ENCODE peak calls at places on chromosomes 5 and 9, in six cellular contexts. One of them, this sample, is unnamed.

GRCh38 chr5:137605377-137605776 is 106.3 kb upstream of the SPOCK1 start:
- DNase-seq in bronchial epithelial cell: peak; percentile 16
- DNase-seq in Caco-2: no peak
- DNase-seq in prostate gland: no peak
- DNase-seq in heart left ventricle: no peak
- DNase-seq in IMR-90: no peak
- DNase-seq in this sample: no peak

GRCh38 chr5:41346609-41347008 is 133.3 kb upstream of the C6 start:
- DNase-seq in heart left ventricle: no peak
- DNase-seq in Caco-2: no peak
- DNase-seq in bronchial epithelial cell: peak; percentile 9
- DNase-seq in IMR-90: peak; percentile 49
- DNase-seq in prostate gland: no peak
- DNase-seq in this sample: no peak

GRCh38 chr9:14212116-14212515 is 101.8 kb downstream of the NFIB start:
- DNase-seq in heart left ventricle: no peak
- DNase-seq in bronchial epithelial cell: peak; percentile 75
- DNase-seq in Caco-2: no peak
- DNase-seq in prostate gland: no peak
- DNase-seq in IMR-90: peak; percentile 73
- DNase-seq in this sample: no peak

GRCh38 chr9:9275656-9276055 is 1337.1 kb downstream of the PTPRD start:
- DNase-seq in bronchial epithelial cell: no peak
- DNase-seq in heart left ventricle: no peak
- DNase-seq in prostate gland: no peak
- DNase-seq in Caco-2: no peak
- DNase-seq in IMR-90: no peak
- DNase-seq in this sample: no peak

GRCh38 chr5:173513521-173513991 is 102.9 kb downstream of the BOD1 start:
- DNase-seq in bronchial epithelial cell: no peak
- DNase-seq in IMR-90: peak; percentile 34
- DNase-seq in prostate gland: no peak
- DNase-seq in Caco-2: no peak
- DNase-seq in heart left ventricle: no peak
- DNase-seq in this sample: no peak

GRCh38 chr5:81292130-81292529 is 9.3 kb upstream of the ZCCHC9 start:
- DNase-seq in heart left ventricle: no peak
- DNase-seq in Caco-2: no peak
- DNase-seq in prostate gland: no peak
- DNase-seq in IMR-90: no peak
- DNase-seq in bronchial epithelial cell: no peak
- DNase-seq in this sample: no peak

GRCh38 chr9:88748566-88749238 is 213.7 kb downstream of the NXNL2 start:
- DNase-seq in IMR-90: peak; percentile 81
- DNase-seq in bronchial epithelial cell: no peak
- DNase-seq in prostate gland: no peak
- DNase-seq in heart left ventricle: peak; percentile 51
- DNase-seq in Caco-2: peak; percentile 7
- DNase-seq in this sample: no peak

GRCh38 chr9:114559830-114560520 is 27.6 kb upstream of the ATP6V1G1 start:
- DNase-seq in bronchial epithelial cell: no peak
- DNase-seq in Caco-2: no peak
- DNase-seq in heart left ventricle: no peak
- DNase-seq in prostate gland: no peak
- DNase-seq in IMR-90: no peak
- DNase-seq in this sample: no peak

GRCh38 chr9:128098936-128099931 is 28.3 kb downstream of the PTGES2 start:
- DNase-seq in bronchial epithelial cell: no peak
- DNase-seq in prostate gland: no peak
- DNase-seq in heart left ventricle: peak; percentile 67
- DNase-seq in Caco-2: peak; percentile 62
- DNase-seq in IMR-90: no peak
- DNase-seq in this sample: no peak

DNA sequence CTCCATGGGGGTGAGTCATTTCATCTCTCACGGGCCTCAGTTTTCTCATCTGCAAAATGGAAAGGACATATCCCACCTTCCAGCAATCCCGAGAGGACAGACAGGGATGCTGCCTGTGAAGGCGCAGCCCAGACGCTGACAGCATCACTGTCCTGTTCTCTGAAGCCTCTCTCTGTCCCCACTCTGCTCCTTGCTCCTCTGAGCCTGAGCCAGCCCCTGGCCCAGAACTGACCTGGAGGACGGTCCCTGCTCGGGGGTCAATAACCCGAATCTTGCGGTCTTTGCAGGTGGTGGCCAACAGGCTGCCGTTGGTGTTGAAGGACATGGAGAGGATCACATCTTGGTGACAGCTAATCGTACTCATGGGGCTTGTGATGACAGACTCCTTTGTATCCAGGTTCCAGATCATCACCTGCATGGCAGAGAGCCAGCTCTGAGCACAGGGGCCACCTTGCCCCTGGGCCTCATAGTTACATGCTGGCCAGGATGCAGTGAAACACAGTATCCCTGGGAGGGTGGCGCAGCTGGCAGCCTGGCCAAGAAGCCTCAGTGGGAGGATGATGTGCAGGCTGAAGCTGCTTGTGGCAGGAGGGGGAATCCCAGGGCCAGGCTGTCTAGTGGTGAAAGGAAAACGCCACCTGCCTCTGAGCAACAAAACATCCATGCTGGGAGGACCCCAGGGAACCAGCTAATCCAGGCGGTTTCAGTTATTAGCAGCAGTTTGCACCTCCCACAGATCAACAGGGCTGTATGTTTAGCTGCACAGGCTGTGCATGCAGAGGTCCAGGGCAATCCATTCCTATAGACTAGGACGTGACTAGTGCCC is 14.0 kb upstream of the TRIM14 start:
- DNase-seq in bronchial epithelial cell: no peak
- DNase-seq in heart left ventricle: no peak
- DNase-seq in prostate gland: no peak
- DNase-seq in Caco-2: no peak
- DNase-seq in IMR-90: no peak
- DNase-seq in this sample: no peak
- H3K4me3 ChIP-seq in bronchial epithelial cell: no peak overlapping the region
- H3K4me3 ChIP-seq in heart left ventricle: no peak overlapping the region
- H3K4me3 ChIP-seq in prostate gland: no peak overlapping the region
- H3K4me3 ChIP-seq in Caco-2: no peak overlapping the region
- H3K4me3 ChIP-seq in IMR-90: no peak overlapping the region
- H3K4me3 ChIP-seq in this sample: no peak overlapping the region

GRCh38 chr9:115587310-115587709 is 469.4 kb upstream of the TNC start:
- DNase-seq in IMR-90: no peak
- DNase-seq in Caco-2: no peak
- DNase-seq in heart left ventricle: no peak
- DNase-seq in bronchial epithelial cell: no peak
- DNase-seq in prostate gland: no peak
- DNase-seq in this sample: no peak
- H3K36me3 ChIP-seq in IMR-90: no peaks in the 10 kb centered on the region
- H3K36me3 ChIP-seq in Caco-2: no peaks in the 10 kb centered on the region
- H3K36me3 ChIP-seq in heart left ventricle: no peaks in the 10 kb centered on the region
- H3K36me3 ChIP-seq in bronchial epithelial cell: no peaks in the 10 kb centered on the region
- H3K36me3 ChIP-seq in prostate gland: no peaks in the 10 kb centered on the region
- H3K36me3 ChIP-seq in this sample: no peaks in the 10 kb centered on the region

GRCh38 chr5:90849939-90850338 is 291.3 kb downstream of the ADGRV1 start:
- DNase-seq in Caco-2: no peak
- DNase-seq in bronchial epithelial cell: no peak
- DNase-seq in IMR-90: no peak
- DNase-seq in prostate gland: no peak
- DNase-seq in heart left ventricle: no peak
- DNase-seq in this sample: no peak
- TF ChIP-seq CTCF in Caco-2: peak; percentile 25
- TF ChIP-seq CTCF in bronchial epithelial cell: no peak
- TF ChIP-seq CTCF in IMR-90: no peak
- TF ChIP-seq CTCF in prostate gland: no peak
- TF ChIP-seq CTCF in heart left ventricle: no peak
- TF ChIP-seq CTCF in this sample: no peak

GRCh38 chr5:64594025-64594424 is 88.2 kb downstream of the RGS7BP start:
- DNase-seq in prostate gland: no peak
- DNase-seq in bronchial epithelial cell: no peak
- DNase-seq in IMR-90: no peak
- DNase-seq in Caco-2: no peak
- DNase-seq in heart left ventricle: no peak
- DNase-seq in this sample: no peak

GRCh38 chr5:64594601-64595518 is 89.0 kb downstream of the RGS7BP start:
- DNase-seq in IMR-90: no peak
- DNase-seq in bronchial epithelial cell: peak; percentile 7
- DNase-seq in Caco-2: peak; percentile 10
- DNase-seq in prostate gland: no peak
- DNase-seq in heart left ventricle: no peak
- DNase-seq in this sample: no peak

GRCh38 chr5:64592942-64593341 is 87.1 kb downstream of the RGS7BP start:
- DNase-seq in heart left ventricle: no peak
- DNase-seq in IMR-90: no peak
- DNase-seq in prostate gland: no peak
- DNase-seq in bronchial epithelial cell: no peak
- DNase-seq in Caco-2: no peak
- DNase-seq in this sample: no peak

GRCh38 chr5:64599226-64599625 is 91.1 kb upstream of the SHISAL2B start:
- DNase-seq in prostate gland: no peak
- DNase-seq in IMR-90: no peak
- DNase-seq in bronchial epithelial cell: no peak
- DNase-seq in heart left ventricle: no peak
- DNase-seq in Caco-2: no peak
- DNase-seq in this sample: no peak

DNA sequence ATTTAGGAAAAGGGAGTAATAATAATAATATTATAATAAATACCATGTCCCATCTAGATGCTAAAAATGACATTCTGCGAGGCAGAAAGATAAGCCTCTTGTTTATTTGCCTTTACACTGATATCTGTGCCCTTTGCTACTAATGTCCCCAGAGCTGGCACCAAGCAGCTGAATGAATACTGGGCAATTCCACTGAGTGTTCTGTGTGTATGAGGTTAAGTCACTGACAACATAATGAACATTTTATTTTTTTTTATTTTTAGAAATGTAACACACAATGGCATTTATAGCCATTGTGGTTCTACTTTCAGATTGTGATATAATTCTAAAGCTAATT is 89.7 kb downstream of the RGS7BP start:
- DNase-seq in prostate gland: no peak
- DNase-seq in Caco-2: no peak
- DNase-seq in bronchial epithelial cell: no peak
- DNase-seq in IMR-90: no peak
- DNase-seq in heart left ventricle: no peak
- DNase-seq in this sample: no peak
- H3K4me3 ChIP-seq in prostate gland: no peak overlapping the region
- H3K4me3 ChIP-seq in Caco-2: no peak overlapping the region
- H3K4me3 ChIP-seq in bronchial epithelial cell: no peak overlapping the region
- H3K4me3 ChIP-seq in IMR-90: no peak overlapping the region
- H3K4me3 ChIP-seq in heart left ventricle: no peak overlapping the region
- H3K4me3 ChIP-seq in this sample: no peak overlapping the region

GRCh38 chr5:83551826-83552225 is 80.3 kb downstream of the VCAN start:
- DNase-seq in bronchial epithelial cell: peak; percentile 29
- DNase-seq in heart left ventricle: no peak
- DNase-seq in IMR-90: peak; percentile 92
- DNase-seq in Caco-2: no peak
- DNase-seq in prostate gland: no peak
- DNase-seq in this sample: no peak
- H3K36me3 ChIP-seq in bronchial epithelial cell: no peaks in the 10 kb centered on the region
- H3K36me3 ChIP-seq in heart left ventricle: no peaks in the 10 kb centered on the region
- H3K36me3 ChIP-seq in IMR-90: peaks cover 13% of the 10 kb centered on the region
- H3K36me3 ChIP-seq in Caco-2: no peaks in the 10 kb centered on the region
- H3K36me3 ChIP-seq in prostate gland: no peaks in the 10 kb centered on the region
- H3K36me3 ChIP-seq in this sample: peaks cover 2% of the 10 kb centered on the region

GRCh38 chr5:135100011-135100410 is 66.0 kb upstream of the PITX1 start:
- DNase-seq in prostate gland: no peak
- DNase-seq in heart left ventricle: no peak
- DNase-seq in bronchial epithelial cell: no peak
- DNase-seq in Caco-2: no peak
- DNase-seq in IMR-90: no peak
- DNase-seq in this sample: no peak
- TF ChIP-seq CTCF in prostate gland: no peak
- TF ChIP-seq CTCF in heart left ventricle: no peak
- TF ChIP-seq CTCF in bronchial epithelial cell: no peak
- TF ChIP-seq CTCF in Caco-2: no peak
- TF ChIP-seq CTCF in IMR-90: no peak
- TF ChIP-seq CTCF in this sample: no peak

GRCh38 chr9:137127301-137128157 is 11.4 kb upstream of the GRIN1 start:
- DNase-seq in prostate gland: no peak
- DNase-seq in bronchial epithelial cell: peak; percentile 30
- DNase-seq in Caco-2: peak; percentile 57
- DNase-seq in heart left ventricle: no peak
- DNase-seq in IMR-90: no peak
- DNase-seq in this sample: no peak

GRCh38 chr9:137129089-137129455 is 9.9 kb upstream of the GRIN1 start:
- DNase-seq in Caco-2: no peak
- DNase-seq in IMR-90: peak; percentile 25
- DNase-seq in heart left ventricle: no peak
- DNase-seq in prostate gland: no peak
- DNase-seq in bronchial epithelial cell: no peak
- DNase-seq in this sample: no peak

GRCh38 chr9:137129456-137130175 is 9.3 kb upstream of the GRIN1 start:
- DNase-seq in Caco-2: peak; percentile 90
- DNase-seq in IMR-90: peak; percentile 91
- DNase-seq in heart left ventricle: peak; percentile 88
- DNase-seq in prostate gland: peak; percentile 79
- DNase-seq in bronchial epithelial cell: peak; percentile 82
- DNase-seq in this sample: peak; percentile 89

GRCh38 chr9:137128158-137129088 is 10.5 kb upstream of the GRIN1 start:
- DNase-seq in prostate gland: no peak
- DNase-seq in heart left ventricle: no peak
- DNase-seq in bronchial epithelial cell: no peak
- DNase-seq in IMR-90: no peak
- DNase-seq in Caco-2: peak; percentile 52
- DNase-seq in this sample: no peak

DNA sequence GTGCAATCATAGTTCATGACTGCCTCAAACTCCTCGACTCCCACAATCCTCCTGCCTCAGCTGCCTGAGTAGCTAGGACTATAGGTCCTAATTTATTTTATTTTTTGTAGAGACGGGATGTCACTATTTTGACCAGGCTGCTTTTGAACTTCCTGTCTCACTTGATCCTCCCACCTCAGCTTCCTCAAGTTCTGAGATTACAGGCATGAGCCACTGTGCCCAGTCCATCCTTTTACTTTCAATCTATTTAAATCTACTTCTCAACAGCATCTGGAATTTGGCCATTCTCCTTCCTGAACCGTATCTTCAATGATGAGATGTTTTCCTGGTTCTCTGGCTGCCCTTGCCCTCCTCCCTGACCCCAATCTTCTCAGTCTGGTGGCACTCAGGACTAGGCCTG is 12.2 kb upstream of the GRIN1 start:
- DNase-seq in prostate gland: no peak
- DNase-seq in Caco-2: no peak
- DNase-seq in bronchial epithelial cell: no peak
- DNase-seq in IMR-90: no peak
- DNase-seq in heart left ventricle: no peak
- DNase-seq in this sample: no peak
- H3K4me3 ChIP-seq in prostate gland: no peak overlapping the region
- H3K4me3 ChIP-seq in Caco-2: peak overlapping the region; percentile 40
- H3K4me3 ChIP-seq in bronchial epithelial cell: no peak overlapping the region
- H3K4me3 ChIP-seq in IMR-90: no peak overlapping the region
- H3K4me3 ChIP-seq in heart left ventricle: peak overlapping the region; percentile 30
- H3K4me3 ChIP-seq in this sample: peak overlapping the region; percentile 81

This sample was measured in ascending aorta.